ENCODE peak calls at places on chromosomes 12 and 14, in seven cellular contexts. P is A549, O is HCT116, K is K562, V is SK-N-SH, U is Panc1, X is HepG2. Q is an unnamed sample.

GRCh38 chr12:82781288-82782078 is 94.8 kb downstream of the TMTC2 start:
- DNase-seq in U (no peak), P (no peak), V (no peak), K (no peak), O (no peak), X (no peak), Q (peak)

GRCh38 chr14:104295681-104296387 is 157.4 kb downstream of the KIF26A start:
- DNase-seq in P (no peak), V (no peak), K (no peak), O (no peak), X (no peak), U (no peak), Q (no peak)

GRCh38 chr14:94163806-94164205 is 10.3 kb upstream of the PPP4R4 start:
- DNase-seq in O (no peak), X (no peak), P (no peak), U (no peak), V (no peak), K (no peak), Q (peak)

GRCh38 chr12:57309420-57309819 is 58.4 kb upstream of the STAC3 start:
- DNase-seq in P (no peak), V (no peak), O (no peak), U (peak), X (no peak), K (no peak), Q (no peak)

GRCh38 chr12:32233568-32233967 is 126.9 kb downstream of the BICD1 start:
- DNase-seq in V (no peak), K (no peak), P (no peak), U (no peak), O (no peak), X (no peak), Q (no peak)

GRCh38 chr12:98296462-98297079 is 218.8 kb upstream of the TMPO start:
- DNase-seq in K (no peak), U (no peak), O (no peak), V (no peak), X (no peak), P (no peak), Q (peak)

GRCh38 chr12:57823908-57824640 is 5.5 kb upstream of the AVIL start:
- DNase-seq in U (no peak), K (no peak), X (no peak), O (no peak), V (no peak), P (no peak), Q (no peak)

GRCh38 chr12:108570743-108571603 is 8.6 kb downstream of the ISCU start:
- DNase-seq in P (no peak), X (peak), U (no peak), V (no peak), O (peak), K (no peak), Q (peak)

GRCh38 chr12:107319536-107320030 is 226.2 kb upstream of the CRY1 start:
- DNase-seq in V (peak), U (no peak), P (no peak), K (no peak), X (no peak), O (no peak), Q (no peak)

GRCh38 chr12:129615001-129615400 is 288.8 kb downstream of the TMEM132D start:
- DNase-seq in K (no peak), V (no peak), O (no peak), P (no peak), X (no peak), U (no peak), Q (no peak)

GRCh38 chr12:3725267-3726115 is 27.4 kb downstream of the CRACR2A start:
- DNase-seq in V (no peak), P (no peak), O (no peak), U (no peak), K (no peak), X (no peak), Q (peak)

GRCh38 chr14:77024171-77024627 is 4.3 kb downstream of the IRF2BPL start:
- DNase-seq in U (no peak), P (no peak), V (no peak), O (no peak), K (peak), X (peak), Q (peak)

GRCh38 chr12:71627438-71628002 is 36.1 kb downstream of the ZFC3H1 start:
- DNase-seq in U (no peak), X (no peak), P (no peak), V (no peak), O (no peak), K (no peak), Q (no peak)

GRCh38 chr12:125068391-125068790 is 3.2 kb downstream of the AACS start:
- DNase-seq in K (no peak), O (no peak), P (no peak), U (no peak), V (no peak), X (no peak), Q (no peak)

GRCh38 chr14:99884834-99885648 is 91.8 kb downstream of the EML1 start:
- DNase-seq in X (peak), P (peak), V (peak), K (peak), O (peak), U (peak), Q (peak)

GRCh38 chr14:32252030-32252670 is 49.1 kb upstream of the RNU6-8 start:
- DNase-seq in X (peak), O (peak), P (peak), U (peak), V (peak), K (peak), Q (peak)

GRCh38 chr12:121581681-121582439 is 1.0 kb upstream of the KDM2B start:
- DNase-seq in U (no peak), P (no peak), K (peak), V (peak), X (no peak), O (no peak), Q (no peak)
- TF ChIP-seq REST in U (no peak), P (no peak), K (no peak), V (no peak), X (no peak), O (no peak), Q (no peak)

DNA sequence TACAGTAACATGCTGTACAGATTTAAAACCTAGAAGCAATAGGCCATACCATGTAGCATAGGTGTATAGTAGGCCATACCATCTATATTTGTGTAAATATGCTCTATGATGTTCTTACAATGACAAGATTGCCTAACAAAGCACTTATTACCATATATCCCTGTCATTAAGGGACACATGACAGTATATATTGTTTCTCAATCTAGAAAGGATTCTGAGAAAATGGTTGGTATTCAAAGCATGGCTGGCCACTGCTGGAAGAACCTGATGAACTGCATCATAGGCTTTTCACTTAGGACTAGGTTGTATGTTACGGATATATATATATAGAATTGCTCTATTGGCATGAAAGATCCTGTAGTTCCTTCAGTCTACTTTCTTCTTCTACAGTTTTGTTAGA is 125.2 kb upstream of the SLC38A2 start:
- DNase-seq in O (no peak), P (no peak), K (no peak), U (no peak), V (no peak), X (no peak), Q (no peak)
- TF ChIP-seq REST in O (no peak), P (no peak), K (no peak), U (no peak), V (no peak), X (no peak), Q (no peak)

DNA sequence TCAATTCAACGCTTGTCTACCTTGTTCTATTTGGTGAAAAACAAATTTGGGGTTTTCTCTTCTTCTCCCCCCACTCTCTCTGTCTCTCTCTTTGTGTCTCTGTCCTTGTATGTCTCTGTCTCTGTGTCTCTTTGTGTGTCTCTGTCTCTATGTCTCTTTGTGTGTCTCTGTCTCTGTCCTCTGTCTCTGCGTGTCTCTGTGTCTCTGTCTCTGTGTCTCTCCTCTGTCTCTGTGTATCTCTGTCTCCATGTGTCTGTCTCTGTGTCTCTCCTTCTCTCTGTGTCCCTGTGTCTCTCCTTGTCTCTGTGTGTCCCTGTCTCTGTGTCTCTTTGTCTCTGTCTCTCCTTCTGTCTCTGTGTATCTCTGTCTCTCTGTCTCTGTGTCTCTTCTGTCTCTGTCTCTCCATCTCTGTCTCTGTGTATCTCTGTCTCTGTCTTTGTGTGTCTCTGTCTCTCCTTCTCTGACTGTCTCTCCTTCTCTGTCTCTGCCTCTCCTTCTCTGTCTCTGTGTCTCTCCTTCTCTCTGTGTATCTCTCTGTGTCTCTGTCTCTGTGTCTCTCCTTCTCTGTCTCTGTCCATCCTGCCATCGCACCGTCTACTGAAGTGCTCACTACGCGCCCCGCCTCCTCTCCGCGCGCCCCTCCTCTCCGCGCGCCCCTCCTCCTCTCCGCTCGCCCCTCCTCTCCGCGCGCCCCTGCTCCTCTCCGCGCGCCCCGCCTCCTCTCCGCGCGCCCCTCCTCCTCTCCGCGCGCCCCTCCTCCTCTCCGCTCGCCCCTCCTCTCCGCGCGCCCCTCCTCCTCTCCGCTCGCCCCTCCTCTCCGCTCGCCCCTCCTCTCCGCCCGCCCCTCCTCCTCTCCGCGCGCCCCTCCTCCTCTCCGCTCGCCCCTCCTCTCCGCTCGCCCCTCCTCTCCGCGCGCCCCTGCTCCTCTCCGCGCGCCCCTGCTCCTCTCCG is 12.8 kb downstream of the LRCOL1 start:
- DNase-seq in X (no peak), P (no peak), V (no peak), O (peak), K (no peak), U (no peak), Q (peak)
- TF ChIP-seq REST in X (no peak), P (no peak), V (no peak), O (no peak), K (no peak), U (no peak), Q (no peak)

GRCh38 chr14:70917633-70918032 is 10.4 kb downstream of the PCNX1 start:
- DNase-seq in P (no peak), O (no peak), K (no peak), X (no peak), V (no peak), U (no peak), Q (no peak)

GRCh38 chr14:70924521-70924920 is 17.3 kb downstream of the PCNX1 start:
- DNase-seq in P (no peak), V (no peak), K (no peak), X (no peak), O (no peak), U (no peak), Q (no peak)

GRCh38 chr14:70920608-70921007 is 13.3 kb downstream of the PCNX1 start:
- DNase-seq in U (no peak), O (no peak), X (no peak), P (no peak), V (no peak), K (no peak), Q (no peak)

GRCh38 chr14:70919774-70920173 is 12.5 kb downstream of the PCNX1 start:
- DNase-seq in P (no peak), K (no peak), X (no peak), O (no peak), V (no peak), U (no peak), Q (peak)

DNA sequence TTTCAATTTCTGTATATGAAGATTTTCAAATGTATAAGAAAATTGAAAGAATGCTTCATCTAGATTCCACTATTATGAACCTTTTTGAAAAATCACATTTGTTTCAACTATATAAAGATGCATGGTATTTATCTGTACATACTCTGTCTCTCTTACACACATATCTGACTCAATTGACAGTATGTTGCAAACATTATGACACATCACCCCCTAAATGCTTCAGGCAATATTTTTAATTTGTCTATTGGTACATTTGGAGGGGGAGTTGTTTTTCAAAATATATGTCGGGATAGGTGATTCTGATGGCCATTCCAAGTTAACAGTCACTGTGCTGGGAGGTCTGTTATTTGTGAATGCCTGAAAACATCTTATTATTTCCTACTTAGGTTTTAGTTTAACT is 14.4 kb downstream of the PCNX1 start:
- DNase-seq in P (no peak), K (no peak), V (no peak), U (no peak), X (no peak), O (no peak), Q (no peak)
- TF ChIP-seq REST in P (no peak), K (no peak), V (no peak), U (no peak), X (no peak), O (no peak), Q (no peak)

Q was measured in GM23338.